ENCODE peak calls at places on chromosome 2, in seven cellular contexts. W, P, N, E, X, F and Y are unnamed samples.
A peak's percentile ranks its signal among the peaks of the same experiment; 100 is the strongest.

GRCh38 chr2:239329284-239329971 is 71.4 kb downstream of the HDAC4 start:
- DNase-seq in F (peak; percentile 70), N (peak; percentile 65), P (no peak), E (no peak), W (no peak), X (no peak), Y (no peak)

GRCh38 chr2:58089081-58089480 is 42.5 kb downstream of the VRK2 start:
- DNase-seq in W (no peak), P (no peak), E (no peak), F (no peak), X (no peak), N (no peak), Y (no peak)

GRCh38 chr2:218645126-218645525 is 14.3 kb downstream of the ZNF142 start:
- DNase-seq in E (no peak), W (no peak), P (no peak), X (no peak), N (no peak), F (no peak), Y (peak; percentile 93)

GRCh38 chr2:109724533-109725460 is 69.3 kb upstream of the RGPD5 start:
- DNase-seq in F (no peak), E (no peak), N (no peak), W (no peak), X (no peak), P (no peak), Y (no peak)

GRCh38 chr2:238415036-238415764 is 11.5 kb upstream of the ASB1 start:
- DNase-seq in N (no peak), W (no peak), F (no peak), P (peak; percentile 9), X (no peak), E (no peak), Y (peak; percentile 68)

GRCh38 chr2:64604929-64605550 is 48.7 kb downstream of the SERTAD2 start:
- DNase-seq in N (no peak), F (no peak), E (no peak), X (no peak), P (no peak), W (no peak), Y (peak; percentile 78)

GRCh38 chr2:40367652-40368051 is 84.2 kb downstream of the SLC8A1 start:
- DNase-seq in N (no peak), E (no peak), X (no peak), P (no peak), F (no peak), W (no peak), Y (peak; percentile 83)

GRCh38 chr2:111712940-111713339 is 171.1 kb downstream of the ANAPC1 start:
- DNase-seq in E (no peak), X (no peak), P (no peak), F (no peak), W (no peak), N (no peak), Y (no peak)

GRCh38 chr2:128602038-128602698 is 283.5 kb upstream of the HS6ST1 start:
- DNase-seq in W (peak; percentile 20), P (no peak), E (peak; percentile 26), N (no peak), X (no peak), F (no peak), Y (no peak)

GRCh38 chr2:68368657-68369339 is 3.7 kb downstream of the PLEK start:
- DNase-seq in W (peak; percentile 64), F (no peak), X (no peak), N (no peak), P (peak; percentile 20), E (no peak), Y (peak; percentile 82)

GRCh38 chr2:10658914-10659257 is 30.9 kb downstream of the NOL10 start:
- DNase-seq in W (no peak), X (no peak), N (no peak), F (no peak), P (no peak), E (no peak), Y (peak; percentile 17)

GRCh38 chr2:133841905-133842304 is 273.6 kb upstream of the NCKAP5 start:
- DNase-seq in W (no peak), N (no peak), P (no peak), F (no peak), X (no peak), E (no peak), Y (peak; percentile 95)

GRCh38 chr2:86296947-86297346 is 40.5 kb downstream of the REEP1 start:
- DNase-seq in E (no peak), W (no peak), P (no peak), F (no peak), N (no peak), X (no peak), Y (no peak)

GRCh38 chr2:86300496-86300895 is 36.9 kb downstream of the REEP1 start:
- DNase-seq in E (no peak), N (no peak), F (no peak), W (no peak), X (no peak), P (no peak), Y (no peak)

GRCh38 chr2:86298411-86299390 is 38.7 kb downstream of the REEP1 start:
- DNase-seq in W (no peak), F (no peak), E (no peak), X (peak; percentile 65), P (no peak), N (no peak), Y (no peak)

GRCh38 chr2:86295071-86295470 is 42.4 kb downstream of the REEP1 start:
- DNase-seq in X (no peak), F (no peak), W (no peak), E (no peak), N (peak; percentile 72), P (no peak), Y (no peak)

DNA sequence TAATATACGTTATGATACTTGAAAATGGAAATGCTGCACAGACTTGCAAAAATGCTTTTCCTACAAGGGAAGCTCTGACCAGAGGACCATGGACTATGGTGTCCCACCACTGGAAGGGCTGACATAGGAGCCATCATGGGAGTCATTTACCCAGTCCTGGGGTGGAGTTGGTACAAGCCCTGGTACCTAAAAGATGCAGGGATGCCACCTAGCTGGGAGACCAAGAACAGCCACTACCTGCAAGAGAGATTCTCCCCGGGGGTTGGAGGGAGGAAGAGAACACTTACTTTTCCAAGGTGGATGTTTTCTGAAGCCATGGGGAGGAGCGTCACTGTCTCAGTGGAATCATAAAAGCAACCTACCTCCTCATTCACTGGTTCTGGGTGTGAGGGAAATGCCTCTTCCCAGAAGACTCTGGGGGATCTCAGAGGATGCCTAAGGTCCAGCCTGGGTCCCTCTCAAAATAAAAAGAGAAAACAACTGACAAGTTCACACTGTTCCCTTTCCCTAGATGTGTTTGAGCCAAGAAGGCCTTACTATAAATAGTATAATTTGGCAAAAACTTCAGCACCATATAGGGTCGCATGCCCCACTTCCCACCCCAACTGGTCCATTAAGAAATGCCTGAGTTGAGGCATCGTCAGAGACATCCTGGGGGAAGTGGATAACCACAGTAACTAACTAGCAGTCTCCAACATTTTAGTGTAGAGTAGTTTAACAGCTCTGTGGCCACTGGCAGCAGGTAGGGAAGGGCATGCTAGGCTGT is 39.9 kb downstream of the REEP1 start:
- DNase-seq in X (no peak), P (peak; percentile 28), W (no peak), F (no peak), E (no peak), N (no peak), Y (peak; percentile 25)
- TF ChIP-seq CTCF in X (peak; percentile 6), P (peak; percentile 58), W (peak; percentile 12), F (peak; percentile 22), E (no peak), N (no peak), Y (no peak)

DNA sequence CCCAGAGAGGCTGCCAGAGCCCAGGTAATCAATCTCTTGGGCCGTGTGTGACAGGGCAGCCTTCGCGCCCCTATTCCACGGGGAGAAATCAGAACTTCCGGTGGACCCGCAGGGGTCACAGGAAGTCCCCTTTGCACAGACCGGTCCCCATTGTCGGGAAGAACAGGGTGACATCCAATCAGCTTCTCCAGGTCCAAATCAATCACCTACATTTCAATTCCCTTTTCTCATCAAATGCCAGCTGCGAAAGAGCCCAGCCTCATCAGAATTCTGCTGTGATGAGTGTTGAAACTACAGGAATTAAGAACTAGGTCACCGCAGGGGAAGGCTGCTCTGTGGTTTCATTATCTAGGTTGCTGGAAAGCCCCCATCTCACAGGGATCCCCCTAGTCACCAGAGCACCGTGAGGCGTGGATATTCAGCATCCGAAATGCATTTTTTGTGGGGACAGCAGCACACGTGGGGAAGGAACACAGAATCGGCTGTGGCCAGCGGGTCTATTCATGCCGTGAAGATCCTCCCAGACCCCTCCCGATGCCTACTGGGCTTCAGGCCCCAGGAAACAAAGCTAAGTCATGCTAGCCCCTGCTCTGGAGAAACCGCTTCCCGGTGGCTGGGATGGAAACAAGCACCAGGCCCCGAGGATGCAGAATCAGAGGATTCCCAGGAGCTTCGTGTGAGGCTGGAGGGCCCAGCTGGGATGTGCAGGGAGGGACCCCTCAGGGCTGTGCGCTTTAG is 193.7 kb upstream of the ID2 start:
- DNase-seq in E (no peak), N (no peak), F (no peak), X (no peak), P (no peak), W (no peak), Y (no peak)
- H3K4me3 ChIP-seq in E (peak overlapping the region; percentile 16), N (peak overlapping the region; percentile 13), F (no peak overlapping the region), X (no peak overlapping the region), P (no peak overlapping the region), W (peak overlapping the region; percentile 9), Y (no peak overlapping the region)

DNA sequence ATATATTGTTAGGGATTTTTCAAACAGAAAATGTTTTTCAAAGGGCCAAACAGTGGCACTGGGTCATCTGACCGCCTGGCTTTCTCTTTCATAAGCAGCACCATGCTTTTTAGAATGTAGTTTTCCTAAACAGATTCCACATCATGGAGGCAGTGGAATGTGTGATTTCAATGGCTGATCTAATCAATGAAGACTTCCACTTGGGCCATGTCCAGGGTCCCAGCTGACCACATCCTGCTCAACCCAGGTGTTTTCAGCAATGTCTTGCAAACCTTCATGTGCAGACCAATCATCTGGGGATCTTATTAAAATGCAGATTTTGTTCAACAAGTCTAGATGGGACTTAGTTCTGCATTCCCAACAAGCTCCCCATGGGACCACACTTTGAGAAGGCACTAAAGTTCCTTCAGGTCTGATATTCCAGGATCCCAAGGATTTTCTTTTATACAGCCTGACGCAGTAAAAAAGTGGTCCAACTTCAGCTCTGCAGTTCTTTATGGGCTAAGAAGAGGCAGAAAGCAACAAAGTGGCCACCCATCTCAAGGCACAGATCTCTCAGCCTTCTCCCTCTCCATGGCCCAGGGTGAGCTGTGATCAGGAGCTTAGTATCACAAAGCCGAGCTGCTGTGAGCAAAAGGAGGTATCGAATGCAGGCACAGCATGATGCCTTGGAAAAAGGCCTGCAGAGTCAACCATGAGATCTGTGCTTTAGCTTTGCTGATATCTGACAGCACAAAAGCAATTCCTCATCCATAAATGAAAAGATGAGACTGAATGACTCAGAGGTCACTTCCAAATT is 3.7 kb downstream of the ALKAL2 start:
- DNase-seq in N (no peak), E (no peak), P (no peak), F (no peak), X (no peak), W (no peak), Y (no peak)
- TF ChIP-seq CTCF in N (no peak), E (no peak), P (no peak), F (no peak), X (no peak), W (no peak), Y (no peak)

DNA sequence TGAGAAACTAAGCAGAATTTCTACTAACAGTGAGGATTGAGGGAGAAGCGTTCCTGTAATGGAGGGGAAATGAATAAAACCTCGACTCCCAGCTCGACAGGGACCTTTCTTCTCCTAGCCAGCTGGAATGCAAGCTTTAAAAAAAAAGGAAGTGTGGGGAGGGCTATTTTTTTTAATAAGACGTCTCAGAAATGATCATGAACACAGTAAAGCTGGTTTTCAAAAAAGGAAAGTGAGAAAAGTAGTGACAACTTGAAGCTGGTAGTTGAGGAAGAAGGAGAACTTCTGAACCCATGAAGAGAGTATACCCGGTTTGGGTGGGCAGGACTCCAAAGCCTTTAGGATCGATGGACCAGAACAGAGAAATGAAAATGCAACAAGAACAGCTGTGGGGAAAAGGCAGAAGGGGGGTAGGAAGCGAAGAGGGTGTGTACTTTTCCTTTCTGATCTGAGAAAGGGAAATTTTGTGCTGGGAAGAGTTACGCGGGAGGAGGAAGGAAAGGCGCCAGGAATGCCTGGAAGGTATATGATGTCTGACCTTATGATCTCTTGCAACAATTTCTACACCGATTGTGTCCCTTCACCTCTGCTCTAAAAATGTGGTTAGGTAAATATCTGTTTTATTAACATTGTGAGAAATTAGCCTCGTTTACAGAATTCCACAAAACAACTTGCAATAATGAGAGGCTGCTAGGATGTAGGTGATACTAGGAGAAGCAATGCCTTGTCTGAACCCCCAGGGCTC is 22.6 kb upstream of the CYP1B1 start:
- DNase-seq in N (no peak), P (no peak), E (no peak), W (no peak), X (no peak), F (no peak), Y (no peak)
- H3K4me3 ChIP-seq in N (no peak overlapping the region), P (no peak overlapping the region), E (peak overlapping the region; percentile 25), W (peak overlapping the region; percentile 17), X (peak overlapping the region; percentile 14), F (peak overlapping the region; percentile 39), Y (no peak overlapping the region)